ENCODE peak calls at places on chromosomes 13 and 19, in five cellular contexts. One of them, this sample, is unnamed.

GRCh38 chr13:45162821-45163220 is 38.0 kb downstream of the KCTD4 start:
- DNase-seq in activated effector memory CD4-positive, alpha-beta T cell treated with anti-CD3 and anti-CD28 coated beads, Interleukin-2, amount 50 U/mL, for 16 hours: no peak
- DNase-seq in HFF-Myc: peak
- DNase-seq in NCI-H460: no peak
- DNase-seq in stimulated activated naive CD4-positive, alpha-beta T cell treated with Interleukin-2 at 50 U/mL for 16 hours: no peak
- DNase-seq in this sample: no peak

GRCh38 chr13:43431279-43431678 is 355.5 kb downstream of the ENOX1 start:
- DNase-seq in activated effector memory CD4-positive, alpha-beta T cell treated with anti-CD3 and anti-CD28 coated beads, Interleukin-2, amount 50 U/mL, for 16 hours: no peak
- DNase-seq in HFF-Myc: no peak
- DNase-seq in NCI-H460: no peak
- DNase-seq in stimulated activated naive CD4-positive, alpha-beta T cell treated with Interleukin-2 at 50 U/mL for 16 hours: no peak
- DNase-seq in this sample: no peak

GRCh38 chr13:100336795-100337516 is 248.1 kb downstream of the PCCA start:
- DNase-seq in activated effector memory CD4-positive, alpha-beta T cell treated with anti-CD3 and anti-CD28 coated beads, Interleukin-2, amount 50 U/mL, for 16 hours: no peak
- DNase-seq in HFF-Myc: no peak
- DNase-seq in NCI-H460: no peak
- DNase-seq in stimulated activated naive CD4-positive, alpha-beta T cell treated with Interleukin-2 at 50 U/mL for 16 hours: no peak
- DNase-seq in this sample: no peak

GRCh38 chr13:111398715-111399299 is 78.4 kb downstream of the TEX29 start:
- DNase-seq in activated effector memory CD4-positive, alpha-beta T cell treated with anti-CD3 and anti-CD28 coated beads, Interleukin-2, amount 50 U/mL, for 16 hours: no peak
- DNase-seq in HFF-Myc: no peak
- DNase-seq in NCI-H460: no peak
- DNase-seq in stimulated activated naive CD4-positive, alpha-beta T cell treated with Interleukin-2 at 50 U/mL for 16 hours: no peak
- DNase-seq in this sample: no peak

GRCh38 chr13:110250258-110250891 is 56.6 kb downstream of the COL4A1 start:
- DNase-seq in activated effector memory CD4-positive, alpha-beta T cell treated with anti-CD3 and anti-CD28 coated beads, Interleukin-2, amount 50 U/mL, for 16 hours: no peak
- DNase-seq in HFF-Myc: peak
- DNase-seq in NCI-H460: no peak
- DNase-seq in stimulated activated naive CD4-positive, alpha-beta T cell treated with Interleukin-2 at 50 U/mL for 16 hours: no peak
- DNase-seq in this sample: no peak

GRCh38 chr13:96000069-96000468 is 53.1 kb downstream of the UGGT2 start:
- DNase-seq in activated effector memory CD4-positive, alpha-beta T cell treated with anti-CD3 and anti-CD28 coated beads, Interleukin-2, amount 50 U/mL, for 16 hours: no peak
- DNase-seq in HFF-Myc: no peak
- DNase-seq in NCI-H460: no peak
- DNase-seq in stimulated activated naive CD4-positive, alpha-beta T cell treated with Interleukin-2 at 50 U/mL for 16 hours: no peak
- DNase-seq in this sample: no peak

GRCh38 chr19:33486936-33487793 is 34.4 kb downstream of the PEPD start:
- DNase-seq in activated effector memory CD4-positive, alpha-beta T cell treated with anti-CD3 and anti-CD28 coated beads, Interleukin-2, amount 50 U/mL, for 16 hours: peak
- DNase-seq in HFF-Myc: no peak
- DNase-seq in NCI-H460: no peak
- DNase-seq in stimulated activated naive CD4-positive, alpha-beta T cell treated with Interleukin-2 at 50 U/mL for 16 hours: no peak
- DNase-seq in this sample: no peak

GRCh38 chr13:42633495-42633894 is 59.5 kb downstream of the TNFSF11 start:
- DNase-seq in activated effector memory CD4-positive, alpha-beta T cell treated with anti-CD3 and anti-CD28 coated beads, Interleukin-2, amount 50 U/mL, for 16 hours: no peak
- DNase-seq in HFF-Myc: no peak
- DNase-seq in NCI-H460: no peak
- DNase-seq in stimulated activated naive CD4-positive, alpha-beta T cell treated with Interleukin-2 at 50 U/mL for 16 hours: no peak
- DNase-seq in this sample: no peak

GRCh38 chr13:40375522-40376171 is 290.8 kb downstream of the FOXO1 start:
- DNase-seq in activated effector memory CD4-positive, alpha-beta T cell treated with anti-CD3 and anti-CD28 coated beads, Interleukin-2, amount 50 U/mL, for 16 hours: no peak
- DNase-seq in HFF-Myc: no peak
- DNase-seq in NCI-H460: no peak
- DNase-seq in stimulated activated naive CD4-positive, alpha-beta T cell treated with Interleukin-2 at 50 U/mL for 16 hours: no peak
- DNase-seq in this sample: no peak

GRCh38 chr19:43901395-43902390 is 33.4 kb downstream of the ZNF45 start:
- DNase-seq in activated effector memory CD4-positive, alpha-beta T cell treated with anti-CD3 and anti-CD28 coated beads, Interleukin-2, amount 50 U/mL, for 16 hours: peak
- DNase-seq in HFF-Myc: peak
- DNase-seq in NCI-H460: no peak
- DNase-seq in stimulated activated naive CD4-positive, alpha-beta T cell treated with Interleukin-2 at 50 U/mL for 16 hours: peak
- DNase-seq in this sample: peak

GRCh38 chr13:100564444-100565223 is 24.0 kb downstream of the GGACT start:
- DNase-seq in activated effector memory CD4-positive, alpha-beta T cell treated with anti-CD3 and anti-CD28 coated beads, Interleukin-2, amount 50 U/mL, for 16 hours: no peak
- DNase-seq in HFF-Myc: no peak
- DNase-seq in NCI-H460: no peak
- DNase-seq in stimulated activated naive CD4-positive, alpha-beta T cell treated with Interleukin-2 at 50 U/mL for 16 hours: no peak
- DNase-seq in this sample: no peak

GRCh38 chr13:87798536-87798935 is 127.4 kb downstream of the SLITRK5 start:
- DNase-seq in activated effector memory CD4-positive, alpha-beta T cell treated with anti-CD3 and anti-CD28 coated beads, Interleukin-2, amount 50 U/mL, for 16 hours: no peak
- DNase-seq in HFF-Myc: no peak
- DNase-seq in NCI-H460: no peak
- DNase-seq in stimulated activated naive CD4-positive, alpha-beta T cell treated with Interleukin-2 at 50 U/mL for 16 hours: no peak
- DNase-seq in this sample: no peak